ENCODE peak calls at places on chromosomes 13 and 19, in six cellular contexts. I is suprapubic skin, L is tibial nerve, X is body of pancreas, B is breast epithelium, P is Peyer's patch. Q is an unnamed sample.

GRCh38 chr19:14479985-14480694 is 5.0 kb upstream of the PTGER1 start:
- DNase-seq in L (no peak), B (no peak), X (no peak), I (peak; percentile 68), P (no peak), Q (no peak)

GRCh38 chr13:102901056-102901455 is 55.2 kb downstream of the ERCC5 start:
- DNase-seq in X (no peak), B (no peak), I (no peak), L (no peak), P (no peak), Q (no peak)

GRCh38 chr19:17479325-17479791 is 9.0 kb downstream of the SLC27A1 start:
- DNase-seq in I (no peak), B (no peak), X (no peak), L (no peak), P (no peak), Q (no peak)

GRCh38 chr13:50230365-50230978 is 215.2 kb downstream of the KCNRG start:
- DNase-seq in L (no peak), I (no peak), B (no peak), X (no peak), P (no peak), Q (no peak)

GRCh38 chr19:31389874-31390273 is 40.6 kb upstream of the TSHZ3 start:
- DNase-seq in X (no peak), P (no peak), L (no peak), I (no peak), B (no peak), Q (no peak)

GRCh38 chr19:28710278-28710677 is 502.7 kb downstream of the UQCRFS1 start:
- DNase-seq in L (peak; percentile 28), B (no peak), I (no peak), P (no peak), X (no peak), Q (no peak)

GRCh38 chr13:60143775-60144174 is 20.0 kb downstream of the DIAPH3 start:
- DNase-seq in P (no peak), I (no peak), B (no peak), X (no peak), L (no peak), Q (no peak)

GRCh38 chr13:113110048-113110851 is 4.7 kb downstream of the F7 start:
- DNase-seq in L (no peak), I (peak; percentile 61), P (peak; percentile 44), B (no peak), X (no peak), Q (no peak)

GRCh38 chr19:1429750-1430149 is 8.4 kb upstream of the RPS15 start:
- DNase-seq in I (no peak), L (no peak), P (peak; percentile 72), X (no peak), B (no peak), Q (no peak)

GRCh38 chr19:1431759-1432506 is 6.3 kb upstream of the RPS15 start:
- DNase-seq in L (no peak), I (no peak), P (no peak), B (no peak), X (no peak), Q (no peak)

GRCh38 chr19:1432507-1432887 is 5.7 kb upstream of the RPS15 start:
- DNase-seq in I (no peak), P (no peak), X (no peak), L (no peak), B (no peak), Q (no peak)

GRCh38 chr19:1428738-1429391 is 9.3 kb upstream of the RPS15 start:
- DNase-seq in X (no peak), I (no peak), P (no peak), B (no peak), L (no peak), Q (no peak)

DNA sequence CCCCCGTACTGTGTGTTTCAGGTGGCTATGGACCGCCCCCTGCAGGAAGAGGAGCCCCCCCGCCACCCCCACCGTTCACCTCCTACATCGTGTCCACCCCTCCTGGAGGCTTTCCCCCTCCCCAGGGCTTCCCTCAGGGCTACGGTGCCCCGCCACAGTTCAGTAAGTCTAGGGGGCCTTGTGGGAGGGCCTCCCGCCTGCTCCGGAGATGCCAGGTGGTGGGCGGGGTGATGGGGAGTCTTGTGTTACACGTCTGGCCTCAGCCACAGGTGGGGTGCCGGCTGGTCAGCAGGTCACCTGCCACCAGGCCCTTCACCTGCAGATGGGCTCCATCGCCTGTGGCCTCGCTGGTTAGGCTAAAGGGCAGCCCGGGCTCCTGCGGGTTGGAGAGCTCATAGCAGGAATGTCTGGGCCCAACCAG is 8.0 kb upstream of the RPS15 start:
- DNase-seq in X (no peak), L (no peak), B (no peak), I (no peak), P (no peak), Q (no peak)
- TF ChIP-seq CTCF in X (no peak), L (no peak), B (no peak), I (no peak), P (no peak), Q (no peak)

DNA sequence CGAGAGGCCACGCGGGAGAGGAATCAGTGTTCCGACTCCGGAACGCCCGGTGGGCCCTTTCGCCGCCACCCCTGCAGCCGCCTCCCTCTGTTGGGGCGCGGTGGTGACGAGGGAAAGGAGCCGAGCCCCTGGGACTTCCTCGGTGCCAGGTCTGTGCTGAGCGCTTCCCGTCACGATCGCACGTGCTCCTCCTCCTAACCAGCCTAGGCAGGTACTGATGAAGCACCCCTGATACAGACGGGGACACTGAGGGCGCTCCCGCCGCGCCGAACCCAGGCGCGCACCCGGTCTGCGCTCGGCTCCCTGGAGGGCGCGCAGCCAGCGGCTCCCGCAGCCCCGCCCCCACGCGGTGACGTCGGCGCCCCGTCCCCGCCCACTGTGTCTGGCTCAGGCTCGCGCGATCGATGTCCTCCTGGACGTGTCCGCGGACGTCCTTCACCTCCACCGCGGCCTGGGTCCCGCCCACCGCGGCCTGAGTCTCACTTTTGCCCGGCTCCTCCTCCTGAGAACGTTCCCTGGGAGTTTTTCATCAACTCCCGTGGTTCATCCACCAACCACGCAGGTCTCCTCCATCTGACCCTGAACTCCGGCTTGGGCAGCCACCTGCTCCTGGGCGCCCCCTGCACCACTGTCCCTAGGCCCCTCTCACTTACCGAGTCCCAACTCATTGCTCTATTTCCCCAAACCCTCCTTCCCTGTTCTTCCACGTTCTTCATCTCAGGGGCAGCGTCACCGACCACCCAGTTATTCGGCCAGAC is 2.6 kb upstream of the KLK15 start:
- DNase-seq in X (peak; percentile 90), I (no peak), L (peak; percentile 54), P (peak; percentile 91), B (peak; percentile 62), Q (peak; percentile 89)
- TF ChIP-seq POLR2A in X (peak; percentile 80), I (no peak), L (no peak), P (peak; percentile 72), B (no peak), Q (no peak)

GRCh38 chr19:50206191-50206590 is 2.8 kb downstream of the MYH14 start:
- DNase-seq in L (no peak), P (peak; percentile 80), I (no peak), X (no peak), B (no peak), Q (no peak)

GRCh38 chr19:50203281-50204080 is at the start of gene MYH14:
- DNase-seq in P (peak; percentile 96), X (peak; percentile 97), B (peak; percentile 92), L (peak; percentile 57), I (peak; percentile 80), Q (peak; percentile 63)

GRCh38 chr19:50205681-50206138 is 2.3 kb downstream of the MYH14 start:
- DNase-seq in X (peak; percentile 74), P (peak; percentile 94), I (peak; percentile 70), B (peak; percentile 57), L (no peak), Q (peak; percentile 19)

GRCh38 chr19:50204081-50204428 is 633 bp downstream of the MYH14 start:
- DNase-seq in L (no peak), I (no peak), X (no peak), B (no peak), P (no peak), Q (no peak)

DNA sequence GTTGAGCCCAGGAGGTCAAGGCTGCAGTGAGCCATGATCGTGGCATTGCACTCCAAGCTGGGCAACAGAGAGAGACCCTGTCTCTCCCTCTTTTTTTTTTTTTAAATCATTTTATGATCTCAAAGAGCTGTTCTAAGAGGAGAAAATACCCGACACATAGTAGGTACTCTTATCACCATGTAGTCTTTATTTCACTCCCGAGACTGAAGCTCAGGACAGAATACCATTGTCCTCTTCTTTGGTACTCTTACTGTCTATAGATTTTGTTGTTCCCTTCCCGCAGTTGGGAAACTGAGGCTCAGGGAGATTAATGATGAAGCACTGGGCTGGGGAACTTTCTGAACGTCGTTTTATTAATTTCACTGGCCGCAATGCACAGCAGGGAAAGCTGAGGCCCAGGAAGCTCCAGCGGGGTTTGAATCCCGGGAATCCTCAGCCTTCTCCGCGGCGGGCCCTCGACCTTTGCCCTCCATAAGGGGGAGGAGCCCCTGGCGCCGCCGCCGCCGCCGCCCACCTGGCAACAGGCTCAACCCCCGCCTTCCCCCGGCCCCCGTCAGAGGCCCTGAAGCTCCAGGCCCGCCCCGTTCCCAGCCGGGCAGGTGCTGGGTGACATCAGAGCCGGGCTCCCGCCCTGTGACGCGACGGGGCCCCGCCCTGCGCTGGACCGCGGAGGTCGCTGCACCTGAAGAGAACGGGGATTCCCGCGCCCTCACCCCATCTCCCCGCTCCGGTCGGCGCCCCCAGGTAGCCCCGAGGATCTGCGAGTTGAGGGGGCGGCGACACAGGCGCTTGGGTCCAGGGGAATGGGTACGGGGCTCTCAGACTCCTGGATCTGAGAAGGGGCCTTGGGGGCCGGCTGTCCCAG is 1.6 kb downstream of the MYH14 start:
- DNase-seq in I (peak; percentile 75), B (peak; percentile 84), L (no peak), X (peak; percentile 94), P (peak; percentile 96), Q (peak; percentile 31)
- H3K4me3 ChIP-seq in I (peak overlapping the region; percentile 39), B (no peak overlapping the region), L (peak overlapping the region; percentile 42), X (no peak overlapping the region), P (peak overlapping the region; percentile 63), Q (peak overlapping the region; percentile 15)

GRCh38 chr19:6414793-6415591 is 9.6 kb downstream of the KHSRP start:
- DNase-seq in I (no peak), P (no peak), X (no peak), B (no peak), L (no peak), Q (no peak)

GRCh38 chr19:6416658-6417405 is 7.8 kb downstream of the KHSRP start:
- DNase-seq in X (no peak), P (no peak), I (no peak), L (no peak), B (no peak), Q (no peak)

GRCh38 chr19:6415592-6416190 is 8.9 kb downstream of the KHSRP start:
- DNase-seq in L (no peak), I (no peak), B (no peak), P (no peak), X (no peak), Q (no peak)

GRCh38 chr19:6418562-6418932 is 6.1 kb downstream of the KHSRP start:
- DNase-seq in P (no peak), B (no peak), I (no peak), X (no peak), L (no peak), Q (no peak)

DNA sequence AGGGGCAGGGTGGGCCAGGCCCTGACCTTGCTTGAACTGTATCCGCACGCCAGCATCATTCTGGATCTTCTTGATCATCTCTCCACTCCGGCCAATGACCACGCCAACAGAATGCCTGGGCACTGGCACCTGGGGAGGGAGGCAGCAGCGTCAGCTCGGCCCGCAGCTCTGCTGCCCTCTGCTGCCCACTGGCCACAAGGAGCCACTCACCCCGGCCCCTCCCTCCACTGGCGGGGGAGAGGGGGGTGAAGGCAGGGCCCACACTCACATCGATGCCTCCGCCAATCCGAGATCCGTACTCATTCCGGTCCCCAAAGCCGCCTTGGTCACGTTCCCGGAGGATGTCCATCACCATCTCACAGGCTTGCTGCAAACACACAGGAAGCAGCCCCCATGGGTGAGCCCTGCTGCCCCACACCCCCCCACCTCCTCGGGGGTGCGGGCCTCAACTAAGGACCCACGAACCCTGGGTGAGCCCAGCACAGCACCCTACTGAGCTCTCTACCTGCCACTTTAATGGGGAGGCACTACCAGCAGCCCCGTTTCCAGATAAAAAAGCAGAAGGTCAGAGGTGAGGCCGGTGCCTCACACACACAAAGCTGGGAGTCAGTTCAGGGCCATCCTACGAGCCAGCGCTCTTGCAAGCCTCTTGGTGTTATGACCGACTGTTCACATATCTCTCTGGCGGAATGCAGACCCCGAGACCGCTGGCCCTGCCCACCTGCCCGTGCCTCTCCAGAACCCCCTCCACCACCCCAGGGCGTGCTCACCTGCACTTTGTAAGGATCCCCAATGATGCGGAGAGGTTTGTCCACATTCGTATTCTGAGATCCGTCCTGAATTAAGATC is 6.7 kb downstream of the KHSRP start:
- DNase-seq in P (no peak), L (no peak), B (no peak), X (peak; percentile 31), I (no peak), Q (no peak)
- TF ChIP-seq CTCF in P (no peak), L (peak; percentile 33), B (no peak), X (no peak), I (no peak), Q (no peak)

Q was measured in lower leg skin.